ENCODE peak calls at places on chromosomes 2 and 18, in eight cellular contexts. Y, W, A, F, H, Z, K and M are unnamed samples.

GRCh38 chr2:162126145-162126926 is 25.7 kb downstream of the GCG start:
- DNase-seq in Y (no peak), W (no peak), A (no peak), F (no peak), H (no peak), Z (no peak), K (no peak), M (no peak)

GRCh38 chr2:2940061-2940460 is 437.6 kb downstream of the EIPR1 start:
- DNase-seq in Y (no peak), W (no peak), A (no peak), F (no peak), H (no peak), Z (no peak), K (no peak), M (no peak)

GRCh38 chr2:151111599-151112278 is 149.9 kb downstream of the RBM43 start:
- DNase-seq in Y (no peak), W (no peak), A (peak; percentile 86), F (no peak), H (peak; percentile 66), Z (no peak), K (no peak), M (peak; percentile 60)

GRCh38 chr2:85851253-85851955 is 37.4 kb downstream of the ST3GAL5 start:
- DNase-seq in Y (peak; percentile 43), W (no peak), A (peak; percentile 86), F (no peak), H (no peak), Z (no peak), K (no peak), M (peak; percentile 75)

GRCh38 chr2:172640389-172640788 is 84.5 kb downstream of the PDK1 start:
- DNase-seq in Y (no peak), W (no peak), A (peak; percentile 36), F (no peak), H (no peak), Z (no peak), K (no peak), M (no peak)

GRCh38 chr2:178943745-178944144 is 106.2 kb downstream of the CCDC141 start:
- DNase-seq in Y (no peak), W (no peak), A (peak; percentile 7), F (no peak), H (no peak), Z (no peak), K (no peak), M (no peak)

GRCh38 chr2:81266106-81266505 is 961.6 kb upstream of the LRRTM1 start:
- DNase-seq in Y (no peak), W (peak; percentile 48), A (no peak), F (peak; percentile 46), H (no peak), Z (no peak), K (no peak), M (no peak)

GRCh38 chr2:201882353-201883095 is 76.2 kb downstream of the CDK15 start:
- DNase-seq in Y (no peak), W (no peak), A (peak; percentile 75), F (no peak), H (no peak), Z (no peak), K (no peak), M (no peak)

GRCh38 chr2:226426292-226426736 is 373.3 kb downstream of the IRS1 start:
- DNase-seq in Y (no peak), W (no peak), A (peak; percentile 90), F (no peak), H (peak; percentile 73), Z (no peak), K (no peak), M (peak; percentile 99)

GRCh38 chr2:138157372-138157771 is 193.1 kb downstream of the HNMT start:
- DNase-seq in Y (no peak), W (no peak), A (no peak), F (no peak), H (no peak), Z (no peak), K (no peak), M (no peak)

GRCh38 chr2:45826889-45827635 is 175.6 kb downstream of the PRKCE start:
- DNase-seq in Y (peak; percentile 33), W (no peak), A (peak; percentile 95), F (no peak), H (no peak), Z (no peak), K (no peak), M (no peak)

GRCh38 chr2:127664065-127664894 is 11.1 kb downstream of the LIMS2 start:
- DNase-seq in Y (peak; percentile 59), W (no peak), A (peak; percentile 41), F (no peak), H (no peak), Z (no peak), K (no peak), M (no peak)

GRCh38 chr18:79511671-79512301 is 116.1 kb downstream of the NFATC1 start:
- DNase-seq in Y (no peak), W (no peak), A (no peak), F (peak; percentile 53), H (no peak), Z (no peak), K (no peak), M (no peak)

GRCh38 chr2:135590594-135591290 is 59.5 kb downstream of the R3HDM1 start:
- DNase-seq in Y (no peak), W (no peak), A (no peak), F (no peak), H (no peak), Z (no peak), K (no peak), M (no peak)

GRCh38 chr2:68426885-68427579 is 40.1 kb downstream of the FBXO48 start:
- DNase-seq in Y (no peak), W (no peak), A (no peak), F (no peak), H (no peak), Z (no peak), K (no peak), M (no peak)
- H3K27ac ChIP-seq in Y (no peak overlapping the region), W (no peak overlapping the region), A (no peak overlapping the region), F (no peak overlapping the region), H (no peak overlapping the region), Z (no peak overlapping the region), K (no peak overlapping the region), M (no peak overlapping the region)

DNA sequence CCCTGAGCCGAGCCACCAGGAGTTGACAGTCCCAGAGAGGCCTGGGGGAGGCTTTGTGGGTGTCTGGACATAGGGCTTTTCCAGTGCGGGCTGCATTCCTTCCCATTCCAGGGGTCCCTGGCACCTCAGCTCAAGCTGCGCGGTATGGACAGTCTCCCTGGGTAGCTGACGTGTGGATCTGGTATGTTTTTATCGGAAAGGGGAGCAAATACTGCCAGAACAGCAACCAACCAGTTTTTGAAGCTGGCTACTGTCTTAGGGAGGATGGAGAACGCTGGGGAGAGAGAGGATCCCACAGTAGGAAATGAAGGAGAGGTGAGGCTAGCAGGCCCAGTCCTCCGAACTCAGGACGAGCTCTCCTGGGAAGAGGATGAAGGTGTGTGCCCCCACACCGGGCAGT is 103.8 kb upstream of the APCDD1 start:
- DNase-seq in Y (no peak), W (no peak), A (no peak), F (no peak), H (no peak), Z (no peak), K (no peak), M (no peak)
- H3K27ac ChIP-seq in Y (peak overlapping the region; percentile 79), W (no peak overlapping the region), A (no peak overlapping the region), F (no peak overlapping the region), H (no peak overlapping the region), Z (no peak overlapping the region), K (no peak overlapping the region), M (no peak overlapping the region)

GRCh38 chr2:237258146-237258545 is 155.8 kb downstream of the COL6A3 start:
- DNase-seq in Y (no peak), W (no peak), A (peak; percentile 16), F (no peak), H (no peak), Z (no peak), K (no peak), M (no peak)
- H3K27ac ChIP-seq in Y (peak overlapping the region; percentile 69), W (no peak overlapping the region), A (peak overlapping the region; percentile 91), F (no peak overlapping the region), H (no peak overlapping the region), Z (no peak overlapping the region), K (no peak overlapping the region), M (no peak overlapping the region)

DNA sequence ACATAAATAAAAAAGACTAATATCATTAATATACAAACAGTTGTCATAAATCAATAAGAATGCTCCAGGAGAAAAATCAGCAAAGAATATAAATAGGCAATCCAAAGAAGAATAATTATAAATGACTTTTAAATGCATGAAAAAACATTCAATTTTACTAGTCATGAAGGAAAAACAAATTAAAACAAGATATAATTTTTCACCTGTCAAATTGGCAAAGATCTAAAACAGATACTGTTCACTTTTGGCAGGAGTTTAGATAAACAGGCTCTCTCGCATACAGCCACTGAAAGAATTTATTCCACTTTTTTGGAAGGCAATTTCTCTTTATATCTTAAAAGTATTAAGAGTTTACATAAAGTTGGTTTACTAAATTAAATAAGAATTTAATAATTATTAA is 176.8 kb upstream of the SETBP1 start:
- DNase-seq in Y (no peak), W (no peak), A (no peak), F (no peak), H (no peak), Z (no peak), K (no peak), M (no peak)
- H3K27ac ChIP-seq in Y (no peak overlapping the region), W (no peak overlapping the region), A (no peak overlapping the region), F (no peak overlapping the region), H (no peak overlapping the region), Z (no peak overlapping the region), K (no peak overlapping the region), M (no peak overlapping the region)

GRCh38 chr18:78273876-78274275 is 705.7 kb upstream of the SALL3 start:
- DNase-seq in Y (no peak), W (no peak), A (no peak), F (no peak), H (no peak), Z (no peak), K (no peak), M (no peak)

GRCh38 chr18:78271790-78272189 is 707.8 kb upstream of the SALL3 start:
- DNase-seq in Y (no peak), W (no peak), A (no peak), F (no peak), H (no peak), Z (no peak), K (no peak), M (no peak)

GRCh38 chr18:78268226-78268625 is 711.4 kb upstream of the SALL3 start:
- DNase-seq in Y (no peak), W (no peak), A (no peak), F (no peak), H (no peak), Z (no peak), K (no peak), M (no peak)
- H3K27ac ChIP-seq in Y (no peak overlapping the region), W (no peak overlapping the region), A (no peak overlapping the region), F (no peak overlapping the region), H (no peak overlapping the region), Z (no peak overlapping the region), K (no peak overlapping the region), M (no peak overlapping the region)